ENCODE peak calls at places on chromosomes 11 and 22, in six cellular contexts. Y is HCT116, Z is K562, A is GM12878, P is SK-N-SH, T is HepG2. D is an unnamed sample.
A peak's percentile ranks its signal among the peaks of the same experiment; 100 is the strongest.

GRCh38 chr22:44449061-44449682 is 48.9 kb downstream of the RTL6 start:
- DNase-seq in A (no peak), P (no peak), T (no peak), Y (no peak), Z (peak; percentile 25), D (no peak)

GRCh38 chr22:45830531-45831245 is 146.3 kb downstream of the WNT7B start:
- DNase-seq in Z (no peak), P (no peak), T (no peak), A (no peak), Y (no peak), D (no peak)

GRCh38 chr11:84430661-84431060 is 1144.5 kb upstream of the CCDC90B start:
- DNase-seq in Y (no peak), A (no peak), P (no peak), Z (no peak), T (no peak), D (peak; percentile 33)

GRCh38 chr22:47269689-47270088 is 507.2 kb downstream of the TBC1D22A start:
- DNase-seq in Z (no peak), P (no peak), Y (no peak), T (peak; percentile 35), A (no peak), D (no peak)

GRCh38 chr22:37082251-37082650 is 27.3 kb downstream of the TMPRSS6 start:
- DNase-seq in Y (no peak), P (no peak), T (no peak), A (no peak), Z (peak; percentile 3), D (no peak)

GRCh38 chr11:102347526-102348331 is 715 bp downstream of the BIRC2 start:
- DNase-seq in P (peak; percentile 27), Z (peak; percentile 52), A (no peak), T (peak; percentile 38), Y (no peak), D (no peak)

GRCh38 chr11:3855808-3856491 is 486 bp downstream of the STIM1 start:
- DNase-seq in T (no peak), Z (peak; percentile 60), Y (no peak), A (no peak), P (no peak), D (peak; percentile 58)

GRCh38 chr11:1748467-1749019 is 1.9 kb downstream of the IFITM10 start:
- DNase-seq in T (no peak), Y (no peak), Z (no peak), P (peak; percentile 52), A (no peak), D (no peak)

GRCh38 chr11:124285610-124286344 is 28.0 kb downstream of the OR8D1 start:
- DNase-seq in P (no peak), A (no peak), Z (no peak), T (no peak), Y (no peak), D (no peak)

GRCh38 chr11:36350137-36350513 is 54.0 kb downstream of the PRR5L start:
- DNase-seq in T (no peak), Y (no peak), A (no peak), Z (no peak), P (no peak), D (no peak)

GRCh38 chr11:3981084-3981633 is 113.4 kb upstream of the RRM1 start:
- DNase-seq in Z (no peak), T (no peak), P (no peak), Y (no peak), A (no peak), D (no peak)

GRCh38 chr11:3644817-3645235 is at the start of gene ART1:
- DNase-seq in Z (peak; percentile 78), Y (peak; percentile 34), P (no peak), T (no peak), A (no peak), D (no peak)

GRCh38 chr11:43825217-43825816 is 55.3 kb upstream of the ALKBH3 start:
- DNase-seq in Y (peak; percentile 31), Z (peak; percentile 56), P (peak; percentile 46), A (no peak), T (peak; percentile 8), D (peak; percentile 72)

GRCh38 chr11:66326261-66327111 is 9.6 kb upstream of the CD248 start:
- DNase-seq in P (peak; percentile 79), T (no peak), Y (no peak), Z (peak; percentile 70), A (no peak), D (no peak)

GRCh38 chr11:129440028-129440630 is 64.5 kb downstream of the BARX2 start:
- DNase-seq in Y (no peak), T (peak; percentile 26), P (no peak), A (no peak), Z (no peak), D (peak; percentile 46)

DNA sequence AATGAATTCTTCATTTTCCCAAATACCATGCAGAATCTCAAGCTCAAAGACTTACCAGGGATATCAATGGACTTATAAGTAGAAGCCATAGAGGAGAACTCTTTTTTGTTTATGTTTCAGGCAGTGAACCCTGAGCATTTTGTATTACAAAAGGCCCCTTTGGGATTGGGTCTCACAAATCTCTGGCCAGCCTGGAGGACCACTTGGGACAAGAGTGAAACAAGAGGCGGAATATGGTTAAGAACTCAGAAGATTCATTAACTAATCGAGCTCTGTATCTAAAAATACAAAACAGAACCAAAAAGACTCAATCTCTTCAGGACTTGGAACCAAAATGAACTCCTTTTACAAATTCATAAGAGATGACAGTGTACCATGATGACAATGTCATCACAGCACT is at the start of gene OR52A5:
- DNase-seq in A (no peak), Y (no peak), T (no peak), Z (no peak), P (no peak), D (no peak)
- TF ChIP-seq POLR2AphosphoS5 in A (no peak), Y (no peak), T (no peak), Z (no peak), P (no peak), D (no peak)

GRCh38 chr22:19176732-19177131 is 1.8 kb downstream of the SLC25A1 start:
- DNase-seq in Z (peak; percentile 63), P (no peak), A (no peak), T (no peak), Y (no peak), D (no peak)
- TF ChIP-seq REST in Z (no peak), P (no peak), A (no peak), T (no peak), Y (no peak), D (no peak)

DNA sequence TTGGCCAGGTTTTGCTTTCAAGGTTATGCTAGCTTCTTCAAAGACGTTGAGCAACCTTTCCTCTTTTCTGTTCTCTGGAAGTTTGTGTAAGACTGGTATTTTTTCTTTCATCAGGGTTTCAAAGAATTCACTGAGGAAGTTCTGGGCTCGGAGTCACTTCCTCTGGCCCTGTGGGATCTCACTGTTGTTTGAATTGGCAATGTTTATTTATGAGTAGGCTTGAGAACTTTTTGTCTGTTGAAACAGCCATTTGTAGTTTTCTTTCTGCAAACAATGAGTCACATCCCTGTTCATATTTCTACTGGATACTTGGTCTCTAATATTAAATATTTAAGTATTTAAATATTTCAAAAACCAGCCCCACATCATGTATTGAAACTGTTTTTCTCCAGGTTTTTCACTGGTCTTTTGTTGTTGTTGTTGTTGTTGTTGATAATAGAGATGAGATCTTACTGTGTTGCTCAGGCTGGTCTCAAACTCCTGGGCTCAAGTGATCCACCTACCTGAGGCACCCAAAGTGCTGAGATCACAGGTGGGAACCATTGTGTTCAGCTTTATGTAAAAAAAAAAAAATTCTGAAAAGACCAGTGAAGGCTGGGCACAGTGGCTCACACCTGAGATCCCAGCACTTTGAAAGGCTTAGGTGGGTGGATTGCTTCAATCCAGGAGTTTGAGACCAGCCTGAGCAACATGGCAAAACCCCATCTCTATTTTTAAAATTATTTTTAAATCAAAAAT is 26.9 kb downstream of the SUSD2 start:
- DNase-seq in T (peak; percentile 92), A (no peak), P (peak; percentile 2), Z (no peak), Y (peak; percentile 95), D (no peak)
- H3K4me2 ChIP-seq in T (peak overlapping the region; percentile 53), A (no peak overlapping the region), P (peak overlapping the region; percentile 75), Z (no peak overlapping the region), Y (peak overlapping the region; percentile 71), D (no peak overlapping the region)

GRCh38 chr22:41833369-41834004 is 582 bp downstream of the SREBF2 start:
- DNase-seq in A (no peak), P (peak; percentile 68), Z (peak; percentile 55), T (no peak), Y (no peak), D (peak; percentile 60)
- TF ChIP-seq POLR2AphosphoS5 in A (no peak), P (no peak), Z (peak; percentile 7), T (no peak), Y (no peak), D (no peak)

GRCh38 chr11:12395333-12395732 is 18.0 kb downstream of the PARVA start:
- DNase-seq in T (no peak), Z (no peak), Y (no peak), A (no peak), P (no peak), D (no peak)

GRCh38 chr11:12394601-12395000 is 17.2 kb downstream of the PARVA start:
- DNase-seq in Y (no peak), T (no peak), P (no peak), A (no peak), Z (no peak), D (no peak)

GRCh38 chr11:12402027-12402426 is 24.7 kb downstream of the PARVA start:
- DNase-seq in Z (peak; percentile 8), P (no peak), T (no peak), A (no peak), Y (no peak), D (peak; percentile 27)

GRCh38 chr11:12399355-12399754 is 22.0 kb downstream of the PARVA start:
- DNase-seq in Y (no peak), P (no peak), Z (no peak), T (no peak), A (no peak), D (no peak)

GRCh38 chr11:12397953-12398352 is 20.6 kb downstream of the PARVA start:
- DNase-seq in Z (no peak), P (no peak), T (no peak), Y (no peak), A (no peak), D (no peak)
- TF ChIP-seq REST in Z (no peak), P (no peak), T (no peak), Y (no peak), A (no peak), D (no peak)

GRCh38 chr11:12223771-12224536 is 113.6 kb downstream of the MICAL2 start:
- DNase-seq in Z (no peak), Y (no peak), A (no peak), P (no peak), T (no peak), D (no peak)
- H3K4me2 ChIP-seq in Z (no peak overlapping the region), Y (no peak overlapping the region), A (peak overlapping the region; percentile 35), P (peak overlapping the region; percentile 7), T (no peak overlapping the region), D (no peak overlapping the region)

DNA sequence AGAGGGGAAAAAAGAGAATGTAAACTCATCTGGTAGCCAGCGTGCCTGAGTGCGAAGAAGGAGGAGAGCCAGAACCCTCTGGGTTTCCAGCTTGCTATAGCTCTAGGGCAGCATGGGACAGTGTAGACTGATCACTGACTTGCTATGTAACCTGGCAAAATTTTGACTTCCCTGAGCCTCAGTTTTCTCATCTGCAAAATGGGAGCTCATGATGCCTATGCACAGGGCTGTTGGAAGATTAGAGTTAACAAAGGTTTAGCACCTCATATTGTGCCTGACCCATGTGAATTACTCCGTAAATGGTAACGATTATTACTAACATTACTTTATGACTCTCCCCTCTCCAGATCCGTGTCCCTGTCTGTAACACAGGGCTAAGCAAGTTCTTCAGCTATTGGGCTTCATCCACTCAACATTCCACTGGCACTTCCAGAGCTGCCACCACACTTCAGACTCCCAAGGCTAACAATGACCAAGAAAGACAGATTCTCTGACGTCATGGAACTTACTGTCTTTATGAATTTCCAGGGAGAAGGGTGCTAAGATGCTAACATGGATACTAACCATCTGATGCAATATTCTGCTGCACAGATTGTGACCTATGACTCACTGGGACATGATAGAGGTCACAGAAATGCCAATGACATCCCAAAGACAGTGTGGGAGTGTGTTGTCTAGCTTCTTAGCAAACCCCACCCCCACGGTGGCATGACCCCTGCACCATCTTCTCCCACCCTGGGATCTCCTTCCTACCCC is 195.2 kb downstream of the TRIM29 start:
- DNase-seq in A (no peak), Y (no peak), T (no peak), Z (peak; percentile 2), P (no peak), D (no peak)
- TF ChIP-seq POLR2AphosphoS5 in A (no peak), Y (no peak), T (no peak), Z (no peak), P (no peak), D (no peak)

D was measured in GM23338.